ENCODE peak calls at places on chromosomes 7 and 10, in five cellular contexts. J is PC-3; P is stimulated activated CD8-positive, alpha-beta memory T cell treated with anti-CD3 and anti-CD28 coated beads, Interleukin-2, amount 100 ng/mL, for 1 hour; F is H54; U is smooth muscle cell of the brain vasculature. C is an unnamed sample.
A peak's percentile ranks its signal among the peaks of the same experiment; 100 is the strongest.

GRCh38 chr10:85961479-85962067 is 405.0 kb downstream of the GRID1 start:
- DNase-seq in F (no peak), P (no peak), U (no peak), J (no peak), C (no peak)

GRCh38 chr7:80530136-80530535 is 18.3 kb upstream of the GNAT3 start:
- DNase-seq in U (no peak), P (no peak), J (no peak), F (no peak), C (no peak)

GRCh38 chr7:37657798-37658197 is 25.8 kb upstream of the GPR141 start:
- DNase-seq in F (no peak), U (no peak), P (no peak), J (no peak), C (no peak)

GRCh38 chr10:124866812-124867211 is 65.2 kb downstream of the ABRAXAS2 start:
- DNase-seq in F (no peak), J (no peak), P (no peak), U (no peak), C (no peak)

GRCh38 chr7:76281706-76282343 is 20.6 kb upstream of the HSPB1 start:
- DNase-seq in F (no peak), J (no peak), P (no peak), U (no peak), C (no peak)

GRCh38 chr7:91080351-91080750 is 183.9 kb upstream of the FZD1 start:
- DNase-seq in U (no peak), F (no peak), P (no peak), J (no peak), C (no peak)

GRCh38 chr7:83663131-83663530 is 14.2 kb upstream of the SEMA3E start:
- DNase-seq in U (no peak), P (no peak), F (no peak), J (no peak), C (no peak)

GRCh38 chr7:76225379-76225778 is 23.7 kb downstream of the SRRM3 start:
- DNase-seq in J (peak; percentile 19), U (no peak), F (no peak), P (no peak), C (no peak)

GRCh38 chr10:27770181-27770580 is 24.6 kb upstream of the MKX start:
- DNase-seq in U (no peak), P (no peak), F (no peak), J (no peak), C (no peak)

GRCh38 chr7:74093671-74094223 is 10.1 kb downstream of the LIMK1 start:
- DNase-seq in U (no peak), F (no peak), J (no peak), P (peak; percentile 5), C (peak; percentile 70)

GRCh38 chr10:22229756-22230330 is 12.0 kb upstream of the EBLN1 start:
- DNase-seq in P (no peak), U (no peak), F (no peak), J (peak; percentile 4), C (no peak)

GRCh38 chr10:89810908-89811515 is 109.6 kb downstream of the KIF20B start:
- DNase-seq in P (no peak), J (no peak), U (no peak), F (no peak), C (no peak)

GRCh38 chr7:36153571-36154097 is 580 bp downstream of the EEPD1 start:
- DNase-seq in U (no peak), F (no peak), J (peak; percentile 15), P (no peak), C (peak; percentile 77)

GRCh38 chr7:20330797-20331230 is at the start of gene ITGB8:
- DNase-seq in J (peak; percentile 44), P (no peak), F (peak; percentile 61), U (no peak), C (peak; percentile 78)

GRCh38 chr7:8714791-8715190 is 281.4 kb downstream of the NXPH1 start:
- DNase-seq in P (no peak), J (no peak), F (no peak), U (no peak), C (no peak)

GRCh38 chr7:5634107-5634950 is 147.1 kb downstream of the RNF216 start:
- DNase-seq in J (no peak), U (peak; percentile 80), F (no peak), P (no peak), C (peak; percentile 86)

GRCh38 chr7:46463170-46463569 is 542.1 kb upstream of the IGFBP3 start:
- DNase-seq in P (no peak), F (no peak), J (no peak), U (no peak), C (no peak)

GRCh38 chr7:49911906-49912305 is 138.5 kb downstream of the VWC2 start:
- DNase-seq in P (no peak), J (no peak), U (no peak), F (no peak), C (no peak)

GRCh38 chr7:130022115-130022514 is 29.1 kb downstream of the ZC3HC1 start:
- DNase-seq in F (no peak), P (no peak), J (no peak), U (no peak), C (no peak)

GRCh38 chr7:34277801-34278195 is 372.5 kb downstream of the BMPER start:
- DNase-seq in F (no peak), U (no peak), P (no peak), J (no peak), C (no peak)

GRCh38 chr7:107725138-107725740 is 18.7 kb upstream of the CBLL1 start:
- DNase-seq in U (peak; percentile 36), P (no peak), F (no peak), J (peak; percentile 84), C (no peak)

GRCh38 chr7:41315764-41316163 is 387.1 kb downstream of the INHBA start:
- DNase-seq in U (no peak), J (no peak), F (no peak), P (no peak), C (no peak)

GRCh38 chr7:52088008-52088787 is 771.6 kb upstream of the COBL start:
- DNase-seq in J (no peak), P (no peak), U (no peak), F (no peak), C (no peak)

GRCh38 chr7:130734525-130735272 is 692 bp upstream of the KLF14 start:
- DNase-seq in F (no peak), P (no peak), J (no peak), U (no peak), C (no peak)

GRCh38 chr10:11367505-11367904 is 243.9 kb downstream of the USP6NL start:
- DNase-seq in U (no peak), P (no peak), J (no peak), F (no peak), C (no peak)

GRCh38 chr7:72493850-72494661 is 81.9 kb upstream of the CALN1 start:
- DNase-seq in P (no peak), U (peak; percentile 2), F (peak; percentile 26), J (peak; percentile 76), C (no peak)

GRCh38 chr10:132560248-132560731 is 22.7 kb downstream of the INPP5A start:
- DNase-seq in J (no peak), U (no peak), F (no peak), P (no peak), C (peak; percentile 71)

GRCh38 chr10:72605137-72605536 is 20.7 kb downstream of the MICU1 start:
- DNase-seq in J (no peak), U (no peak), P (no peak), F (no peak), C (no peak)

GRCh38 chr10:33334170-33334838 is at the start of gene NRP1:
- DNase-seq in F (no peak), P (no peak), U (no peak), J (peak; percentile 97), C (peak; percentile 67)

GRCh38 chr7:159272739-159273138 is 128.1 kb upstream of the VIPR2 start:
- DNase-seq in P (no peak), U (no peak), F (no peak), J (no peak), C (no peak)